ENCODE peak calls at places on chromosomes 5 and 9, in ten cellular contexts. N is tibial nerve, Q is gastrocnemius medialis, A is body of pancreas, O is fibroblast of lung, D is adrenal gland, C is brain microvascular endothelial cell, L is left ventricle myocardium inferior, U is heart left ventricle, R is mammary epithelial cell. I is an unnamed sample.
A peak's percentile ranks its signal among the peaks of the same experiment; 100 is the strongest.

GRCh38 chr5:14568333-14568732 is 13.3 kb upstream of the OTULINL start:
- DNase-seq in O (no peak), D (no peak), C (no peak), L (no peak), Q (no peak), N (no peak), U (no peak), R (no peak), A (no peak), I (no peak)

GRCh38 chr5:179716286-179716685 is 16.3 kb upstream of the MAML1 start:
- DNase-seq in N (no peak), O (peak; percentile 11), A (no peak), U (no peak), R (no peak), C (peak; percentile 11), L (no peak), Q (no peak), D (no peak), I (no peak)

GRCh38 chr5:119017999-119018398 is 29.7 kb upstream of the DTWD2 start:
- DNase-seq in U (no peak), C (no peak), L (no peak), A (no peak), O (no peak), R (no peak), N (no peak), Q (no peak), D (no peak), I (no peak)

GRCh38 chr5:6829150-6829784 is 116.0 kb downstream of the TENT4A start:
- DNase-seq in A (no peak), N (no peak), O (no peak), Q (no peak), L (no peak), U (no peak), R (peak; percentile 38), D (no peak), C (no peak), I (no peak)

GRCh38 chr5:91910247-91910646 is 527.1 kb upstream of the ARRDC3 start:
- DNase-seq in D (no peak), R (no peak), Q (no peak), L (no peak), U (no peak), O (no peak), C (no peak), N (no peak), A (no peak), I (no peak)

GRCh38 chr9:16192403-16193017 is 639.7 kb downstream of the CCDC171 start:
- DNase-seq in R (no peak), O (peak; percentile 71), C (peak; percentile 49), U (no peak), A (no peak), Q (no peak), D (no peak), N (no peak), L (no peak), I (no peak)

GRCh38 chr9:109500421-109500974 is 2.4 kb upstream of the PTPN3 start:
- DNase-seq in Q (no peak), A (no peak), U (no peak), R (no peak), N (no peak), O (no peak), D (no peak), L (no peak), C (no peak), I (no peak)

GRCh38 chr5:74174366-74174765 is 466.2 kb downstream of the ENC1 start:
- DNase-seq in L (no peak), D (no peak), Q (no peak), R (no peak), U (no peak), N (no peak), A (no peak), C (no peak), O (peak; percentile 87), I (no peak)

GRCh38 chr5:83374547-83374946 is 97.0 kb upstream of the VCAN start:
- DNase-seq in O (peak; percentile 72), R (no peak), C (no peak), A (no peak), Q (no peak), U (peak; percentile 37), N (no peak), D (peak; percentile 23), L (no peak), I (no peak)

GRCh38 chr9:127680846-127681245 is 25.9 kb upstream of the CFAP157 start:
- DNase-seq in Q (no peak), N (no peak), R (no peak), C (no peak), U (no peak), A (no peak), L (no peak), O (no peak), D (no peak), I (no peak)

GRCh38 chr5:137470111-137470920 is 28.8 kb downstream of the SPOCK1 start:
- DNase-seq in U (no peak), L (no peak), C (peak; percentile 96), N (no peak), D (peak; percentile 83), Q (peak; percentile 45), O (peak; percentile 99), A (peak; percentile 12), R (peak; percentile 97), I (no peak)

GRCh38 chr5:112960316-112960715 is 16.3 kb upstream of the DCP2 start:
- DNase-seq in C (no peak), L (no peak), N (no peak), U (no peak), R (no peak), D (no peak), A (no peak), O (no peak), Q (no peak), I (no peak)

GRCh38 chr5:166004006-166004405 is 2287.4 kb upstream of the WWC1 start:
- DNase-seq in L (no peak), A (no peak), Q (no peak), R (no peak), U (no peak), N (no peak), C (no peak), O (no peak), D (no peak), I (no peak)

GRCh38 chr9:87853843-87854242 is 28.8 kb upstream of the SPATA31E1 start:
- DNase-seq in Q (no peak), R (peak; percentile 41), L (no peak), U (no peak), D (no peak), A (no peak), N (no peak), C (no peak), O (no peak), I (no peak)

DNA sequence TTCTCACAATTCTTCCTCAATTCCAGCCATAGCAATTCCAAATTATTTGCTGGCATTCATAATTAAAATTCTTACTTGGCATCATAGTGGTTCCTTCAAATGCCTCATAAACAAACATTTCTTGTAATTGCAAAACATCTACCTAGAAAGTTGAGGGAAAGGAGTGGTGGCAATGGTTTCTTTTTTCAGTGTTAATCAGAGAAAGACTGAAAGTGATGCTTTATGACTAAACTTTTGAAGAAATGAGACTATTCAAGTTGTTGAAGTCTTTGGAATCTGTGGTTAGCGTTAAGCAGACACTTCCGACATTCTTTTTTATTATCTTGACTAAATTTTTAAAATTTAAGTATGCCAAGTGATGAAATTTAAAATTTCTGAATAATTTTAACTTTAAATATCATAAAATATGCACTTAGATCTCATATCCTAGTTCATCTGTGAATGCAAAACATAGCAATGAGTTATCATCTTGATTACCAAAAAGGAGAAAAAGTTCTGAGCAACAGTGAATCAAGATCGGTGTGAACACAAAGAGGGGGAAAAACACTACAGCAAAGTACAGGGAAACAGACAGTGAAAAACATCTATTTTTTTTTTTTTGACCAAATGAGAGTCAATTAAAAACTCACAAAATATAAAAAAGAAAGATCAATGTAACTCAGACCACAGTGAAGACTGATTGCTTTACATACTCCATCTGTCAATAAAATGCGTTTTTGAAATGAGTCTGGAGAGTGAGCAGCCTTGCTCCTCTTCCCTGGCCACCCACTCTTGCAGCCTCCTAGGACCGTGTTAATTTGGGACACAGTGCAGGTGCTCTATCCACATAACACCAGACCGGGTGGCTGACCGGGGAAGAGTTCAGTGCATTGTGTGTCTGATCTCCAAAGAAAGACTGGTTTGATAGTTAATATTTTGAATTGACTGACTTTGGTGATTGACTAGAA is 20.6 kb upstream of the IL7R start:
- DNase-seq in O (no peak), U (no peak), D (no peak), R (no peak), L (no peak), A (no peak), C (no peak), N (no peak), Q (no peak), I (no peak)
- H3K27ac ChIP-seq in O (no peak overlapping the region), U (no peak overlapping the region), D (no peak overlapping the region), R (no peak overlapping the region), L (no peak overlapping the region), A (no peak overlapping the region), C (no peak overlapping the region), N (no peak overlapping the region), Q (no peak overlapping the region), I (no peak overlapping the region)

DNA sequence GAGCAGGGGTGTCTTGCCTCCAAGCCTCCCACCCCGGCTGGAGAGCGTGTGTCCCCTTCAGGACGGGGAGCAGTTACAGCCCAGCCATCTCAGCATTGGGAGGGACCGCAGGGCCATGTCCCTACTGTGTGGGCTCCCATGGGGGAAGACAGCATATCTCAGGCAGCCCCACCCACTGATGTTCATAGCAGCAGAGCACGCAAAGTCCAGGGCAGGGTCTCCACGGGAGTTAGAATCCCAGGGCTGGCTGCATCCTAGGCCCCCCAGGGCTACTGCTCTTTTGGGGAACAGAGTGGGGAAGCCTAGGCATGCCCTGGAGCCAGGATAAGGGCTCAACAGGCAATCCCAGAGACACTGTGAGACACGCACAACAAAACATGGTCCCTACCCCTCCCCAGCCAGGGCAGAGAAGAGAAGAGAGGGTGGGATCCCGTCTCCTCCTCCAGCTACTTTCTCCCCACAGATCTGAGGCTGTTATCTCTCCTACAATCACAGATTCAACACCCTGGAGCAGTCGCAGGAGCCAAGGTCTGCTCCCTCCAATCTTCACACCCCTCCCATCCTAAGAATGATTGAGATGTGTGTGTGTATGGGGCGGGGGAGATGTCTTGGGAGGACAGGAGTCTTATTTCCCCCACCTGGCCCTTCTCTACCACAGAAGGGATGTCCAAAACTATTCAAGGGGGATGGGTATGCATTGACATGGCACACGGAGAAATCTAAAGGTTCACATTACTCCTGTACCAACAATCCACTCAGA is 3.4 kb downstream of the CNTFR start:
- DNase-seq in C (no peak), D (no peak), L (no peak), U (no peak), O (no peak), Q (no peak), R (no peak), A (no peak), N (no peak), I (no peak)
- H3K27me3 ChIP-seq in C (peaks cover 87% of the 10 kb centered on the region), D (peaks cover 30% of the 10 kb centered on the region), L (peaks cover 97% of the 10 kb centered on the region), U (peaks cover 43% of the 10 kb centered on the region), O (peaks cover 58% of the 10 kb centered on the region), Q (no peaks in the 10 kb centered on the region), R (peaks cover 38% of the 10 kb centered on the region), A (peaks cover 3% of the 10 kb centered on the region), N (peaks cover 35% of the 10 kb centered on the region), I (no peaks in the 10 kb centered on the region)

GRCh38 chr9:5511935-5512580 is 1.7 kb downstream of the PDCD1LG2 start:
- DNase-seq in R (peak; percentile 52), N (no peak), A (no peak), U (no peak), L (no peak), O (no peak), Q (no peak), C (no peak), D (no peak), I (no peak)
- H3K4me3 ChIP-seq in R (no peak overlapping the region), N (no peak overlapping the region), A (no peak overlapping the region), U (peak overlapping the region; percentile 58), L (peak overlapping the region; percentile 57), O (peak overlapping the region; percentile 64), Q (peak overlapping the region; percentile 37), C (peak overlapping the region; percentile 28), D (peak overlapping the region; percentile 41), I (no peak overlapping the region)

GRCh38 chr9:83138422-83139135 is 75.6 kb upstream of the RASEF start:
- DNase-seq in R (no peak), L (no peak), U (no peak), D (no peak), O (no peak), N (no peak), Q (no peak), A (no peak), C (no peak), I (no peak)
- H3K27ac ChIP-seq in R (no peak overlapping the region), L (no peak overlapping the region), U (no peak overlapping the region), D (no peak overlapping the region), O (no peak overlapping the region), N (no peak overlapping the region), Q (no peak overlapping the region), A (no peak overlapping the region), C (no peak overlapping the region), I (no peak overlapping the region)

I was measured in right lobe of liver.